ENCODE peak calls at places on chromosomes 6 and 20, in six cellular contexts. T is ovary, Q is fibroblast of lung, W is cardiac muscle cell, K is uterus, J is WERI-Rb-1. O is an unnamed sample.

GRCh38 chr6:149125309-149125708 is 192.2 kb upstream of the TAB2 start:
- DNase-seq in J (no peak), W (no peak), K (no peak), T (no peak), Q (no peak), O (no peak)

GRCh38 chr6:79469381-79470246 is 67.6 kb downstream of the LCA5 start:
- DNase-seq in Q (peak), W (no peak), K (no peak), T (no peak), J (no peak), O (no peak)

GRCh38 chr6:63773200-63773599 is 137.6 kb downstream of the PHF3 start:
- DNase-seq in T (no peak), J (no peak), W (no peak), K (no peak), Q (no peak), O (no peak)

GRCh38 chr6:143575840-143576498 is 64.4 kb upstream of the FUCA2 start:
- DNase-seq in J (no peak), W (no peak), T (no peak), Q (no peak), K (no peak), O (no peak)

GRCh38 chr6:18186033-18186432 is 30.8 kb downstream of the KDM1B start:
- DNase-seq in W (peak), J (no peak), Q (peak), T (no peak), K (no peak), O (no peak)

GRCh38 chr6:123105561-123105960 is 109.5 kb downstream of the CLVS2 start:
- DNase-seq in Q (no peak), T (no peak), K (no peak), W (no peak), J (no peak), O (no peak)

GRCh38 chr6:20227350-20227749 is 15.1 kb upstream of the MBOAT1 start:
- DNase-seq in Q (no peak), W (no peak), K (no peak), T (no peak), J (no peak), O (no peak)

GRCh38 chr6:44373051-44373450 is 14.5 kb upstream of the CDC5L start:
- DNase-seq in Q (no peak), J (no peak), K (no peak), T (no peak), W (no peak), O (no peak)

GRCh38 chr6:146041282-146041681 is 12.4 kb downstream of the GRM1 start:
- DNase-seq in Q (peak), J (peak), W (peak), T (no peak), K (no peak), O (no peak)

GRCh38 chr6:13299403-13299821 is 28.9 kb downstream of the TBC1D7 start:
- DNase-seq in W (no peak), Q (no peak), J (no peak), K (no peak), T (no peak), O (no peak)

GRCh38 chr20:47319517-47320252 is 36.8 kb downstream of the ZMYND8 start:
- DNase-seq in T (peak), W (peak), K (peak), J (no peak), Q (peak), O (no peak)

GRCh38 chr20:20407891-20408805 is 40.2 kb downstream of the INSM1 start:
- DNase-seq in J (peak), T (no peak), Q (peak), W (no peak), K (no peak), O (no peak)

GRCh38 chr6:44956426-44956825 is 371.7 kb upstream of the RUNX2 start:
- DNase-seq in Q (peak), W (no peak), K (no peak), J (no peak), T (no peak), O (no peak)

GRCh38 chr20:19817017-19817416 is 59.0 kb downstream of the RIN2 start:
- DNase-seq in T (no peak), K (no peak), W (no peak), Q (peak), J (no peak), O (no peak)

GRCh38 chr20:58994390-58995159 is 12.5 kb downstream of the CTSZ start:
- DNase-seq in J (no peak), W (no peak), T (no peak), K (no peak), Q (no peak), O (no peak)

GRCh38 chr6:106547961-106548453 is 81.3 kb downstream of the RTN4IP1 start:
- DNase-seq in W (peak), J (peak), K (no peak), Q (peak), T (peak), O (no peak)

GRCh38 chr20:5504061-5504739 is 187.4 kb upstream of the PROKR2 start:
- DNase-seq in T (peak), W (no peak), Q (peak), K (peak), J (no peak), O (no peak)

GRCh38 chr6:145895802-145896201 is 68.4 kb downstream of the SHPRH start:
- DNase-seq in W (no peak), T (no peak), J (no peak), Q (no peak), K (no peak), O (no peak)

GRCh38 chr20:50372770-50373088 is 137.5 kb upstream of the PTPN1 start:
- DNase-seq in Q (no peak), W (no peak), T (no peak), K (no peak), J (no peak), O (no peak)

GRCh38 chr20:54459279-54459678 is 16.1 kb upstream of the DOK5 start:
- DNase-seq in K (no peak), Q (no peak), W (no peak), J (no peak), T (no peak), O (no peak)

GRCh38 chr6:12014027-12014872 is 2.1 kb downstream of the HIVEP1 start:
- DNase-seq in W (no peak), K (no peak), Q (peak), T (no peak), J (no peak), O (no peak)

GRCh38 chr20:31617432-31618104 is 12.5 kb downstream of the ID1 start:
- DNase-seq in W (no peak), T (no peak), J (no peak), K (no peak), Q (no peak), O (no peak)

GRCh38 chr20:1396702-1397101 is 3.8 kb upstream of the FKBP1A start:
- DNase-seq in T (no peak), Q (no peak), W (no peak), J (no peak), K (no peak), O (no peak)

GRCh38 chr20:59055302-59055701 is 12.7 kb upstream of the PRELID3B start:
- DNase-seq in T (no peak), W (no peak), K (no peak), Q (no peak), J (no peak), O (no peak)

GRCh38 chr6:166651408-166651807 is 24.4 kb upstream of the RPS6KA2 start:
- DNase-seq in J (no peak), K (no peak), T (no peak), W (no peak), Q (no peak), O (no peak)

GRCh38 chr6:166647896-166648295 is 20.8 kb upstream of the RPS6KA2 start:
- DNase-seq in T (no peak), W (no peak), J (no peak), Q (no peak), K (no peak), O (no peak)

GRCh38 chr6:166650824-166651223 is 23.8 kb upstream of the RPS6KA2 start:
- DNase-seq in J (no peak), Q (no peak), K (no peak), T (no peak), W (no peak), O (no peak)

GRCh38 chr6:166646716-166647115 is 19.7 kb upstream of the RPS6KA2 start:
- DNase-seq in Q (no peak), T (no peak), J (no peak), W (no peak), K (no peak), O (no peak)

DNA sequence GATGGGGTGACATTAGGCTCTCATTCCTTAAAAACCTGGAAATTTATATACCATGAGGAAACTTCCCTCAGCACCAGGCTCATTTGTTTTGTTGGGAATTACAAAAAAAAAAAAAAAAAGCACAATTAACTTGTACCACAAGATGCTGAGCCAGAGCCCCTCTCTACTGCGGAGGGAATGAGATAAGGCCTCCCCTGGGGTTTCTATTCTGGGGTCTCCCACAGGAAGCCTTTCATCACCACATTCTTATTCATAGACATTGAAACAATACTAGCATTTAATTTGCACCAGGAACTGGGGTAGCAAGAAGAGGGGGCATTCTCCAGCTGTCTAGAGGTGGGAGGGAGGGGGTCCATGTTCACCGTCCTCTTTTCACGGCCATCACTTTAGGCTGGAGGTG is 23.0 kb upstream of the RPS6KA2 start:
- DNase-seq in T (no peak), W (no peak), J (no peak), Q (no peak), K (no peak), O (no peak)
- H3K27ac ChIP-seq in T (no peak), W (no peak), J (no peak), Q (no peak), K (no peak), O (no peak)

GRCh38 chr20:51398083-51398482 is 144.4 kb downstream of the NFATC2 start:
- DNase-seq in J (no peak), W (no peak), T (no peak), K (no peak), Q (no peak), O (no peak)

GRCh38 chr20:51394706-51395105 is 147.8 kb downstream of the NFATC2 start:
- DNase-seq in K (no peak), J (no peak), W (no peak), Q (no peak), T (no peak), O (no peak)

GRCh38 chr20:51393566-51393965 is 149.0 kb downstream of the NFATC2 start:
- DNase-seq in T (no peak), W (peak), Q (no peak), J (no peak), K (no peak), O (no peak)

GRCh38 chr20:51398552-51398951 is 144.0 kb downstream of the NFATC2 start:
- DNase-seq in K (no peak), T (no peak), W (no peak), Q (no peak), J (no peak), O (no peak)

DNA sequence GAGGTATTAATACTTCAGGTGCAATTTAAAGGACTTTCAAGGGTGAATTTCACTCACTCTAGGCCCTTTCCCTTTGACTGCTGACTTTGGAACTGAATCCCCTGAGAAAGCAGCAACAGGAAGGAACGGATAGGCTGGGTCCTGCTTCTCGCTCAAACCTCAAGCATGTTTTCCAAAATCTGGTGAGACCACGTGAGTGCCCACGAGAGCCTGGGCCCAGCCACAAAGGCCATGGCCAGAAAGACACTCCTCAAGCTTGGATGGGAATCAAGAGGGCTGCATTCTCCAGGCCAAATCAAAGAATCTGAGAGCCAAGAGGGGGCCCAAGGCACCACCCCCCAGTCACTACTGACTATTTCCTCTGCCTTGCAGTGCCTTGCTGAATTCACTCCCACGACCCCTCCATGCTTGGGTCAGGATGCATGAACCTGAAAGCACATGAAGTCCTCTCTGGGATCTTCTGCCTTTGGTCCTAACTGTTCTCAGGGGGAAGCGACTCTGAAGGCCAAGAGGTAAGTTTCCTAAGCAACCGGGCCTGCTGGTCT is 146.1 kb downstream of the NFATC2 start:
- DNase-seq in J (no peak), T (no peak), K (no peak), W (no peak), Q (no peak), O (no peak)
- H3K27ac ChIP-seq in J (no peak), T (no peak), K (no peak), W (peak), Q (no peak), O (no peak)

GRCh38 chr20:33259371-33259770 is 23.6 kb downstream of the BPIFA1 start:
- DNase-seq in T (no peak), W (no peak), J (no peak), K (no peak), Q (no peak), O (no peak)

GRCh38 chr20:33262658-33263065 is 20.4 kb upstream of the BPIFB1 start:
- DNase-seq in Q (peak), T (no peak), J (peak), K (no peak), W (peak), O (no peak)

GRCh38 chr20:33267691-33268090 is 15.3 kb upstream of the BPIFB1 start:
- DNase-seq in T (no peak), J (no peak), Q (no peak), K (no peak), W (no peak), O (no peak)

GRCh38 chr20:33261465-33261864 is 21.5 kb upstream of the BPIFB1 start:
- DNase-seq in T (no peak), W (no peak), Q (no peak), K (no peak), J (no peak), O (no peak)

GRCh38 chr20:33263784-33264183 is 19.2 kb upstream of the BPIFB1 start:
- DNase-seq in T (no peak), K (no peak), J (no peak), Q (no peak), W (no peak), O (no peak)
- H3K27ac ChIP-seq in T (no peak), K (no peak), J (no peak), Q (no peak), W (no peak), O (no peak)

DNA sequence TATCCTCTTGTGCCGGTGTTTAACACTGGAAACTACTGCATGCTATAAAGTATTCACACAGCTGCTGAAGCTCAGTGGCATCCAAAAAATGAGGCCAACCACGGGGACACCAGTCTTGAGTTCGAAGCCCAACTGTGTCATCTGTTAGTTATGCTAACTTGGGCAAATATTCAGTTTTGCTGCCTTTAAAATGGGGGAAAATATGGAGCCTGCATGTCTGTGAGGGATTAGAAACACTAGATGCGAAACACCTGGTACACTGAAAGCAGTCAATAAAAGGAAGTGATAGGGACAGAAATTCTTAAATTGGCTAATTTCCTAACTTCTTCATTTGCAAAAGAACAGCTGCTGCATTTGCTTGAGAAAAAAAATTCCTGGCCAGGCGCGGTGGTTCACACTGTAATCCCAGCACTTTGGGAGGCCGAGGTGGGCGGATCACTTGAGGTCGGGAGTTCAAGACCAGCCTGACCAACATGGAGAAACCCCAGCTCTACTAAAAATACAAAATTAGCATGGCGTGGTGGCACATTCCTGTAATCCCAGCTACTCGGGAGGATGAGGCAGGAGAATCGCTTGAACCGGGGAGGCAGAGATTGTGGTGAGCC is 36.5 kb upstream of the MLIP start:
- DNase-seq in T (no peak), W (no peak), J (no peak), Q (peak), K (no peak), O (no peak)
- H3K27ac ChIP-seq in T (no peak), W (no peak), J (no peak), Q (no peak), K (no peak), O (no peak)

GRCh38 chr6:166259296-166259977 is 48.8 kb downstream of the PRR18 start:
- DNase-seq in Q (no peak), W (no peak), J (no peak), T (no peak), K (no peak), O (no peak)

GRCh38 chr6:166262738-166263515 is 45.3 kb downstream of the PRR18 start:
- DNase-seq in W (no peak), K (no peak), J (no peak), Q (no peak), T (no peak), O (no peak)

GRCh38 chr6:166257911-166258318 is 50.3 kb downstream of the PRR18 start:
- DNase-seq in J (no peak), W (no peak), Q (no peak), T (no peak), K (no peak), O (no peak)

GRCh38 chr6:166253277-166254229 is 54.6 kb downstream of the PRR18 start:
- DNase-seq in J (no peak), T (no peak), Q (no peak), K (no peak), W (peak), O (no peak)

DNA sequence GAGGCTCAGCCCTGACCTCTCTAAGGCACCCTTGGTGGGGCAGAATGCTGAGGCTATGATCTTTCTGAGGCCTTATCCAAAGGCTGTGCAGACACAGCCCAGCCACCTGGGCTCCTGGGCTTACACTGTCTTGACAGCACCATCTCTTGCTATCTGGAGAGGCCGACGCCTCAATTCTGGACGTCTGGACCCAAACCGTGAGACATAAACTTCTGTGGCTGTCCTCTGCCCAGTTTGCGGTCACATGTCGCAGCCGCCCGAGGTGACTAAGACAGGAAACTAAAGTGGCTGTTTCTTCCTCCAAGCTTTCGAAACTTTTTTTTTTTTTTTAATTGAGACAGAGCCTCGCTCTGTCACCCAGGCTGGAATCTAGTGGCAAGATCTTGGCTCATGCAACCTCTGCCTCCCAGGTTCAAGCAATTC is 49.3 kb downstream of the PRR18 start:
- DNase-seq in K (no peak), J (no peak), W (no peak), Q (no peak), T (no peak), O (peak)
- H3K27ac ChIP-seq in K (no peak), J (no peak), W (no peak), Q (no peak), T (no peak), O (no peak)

DNA sequence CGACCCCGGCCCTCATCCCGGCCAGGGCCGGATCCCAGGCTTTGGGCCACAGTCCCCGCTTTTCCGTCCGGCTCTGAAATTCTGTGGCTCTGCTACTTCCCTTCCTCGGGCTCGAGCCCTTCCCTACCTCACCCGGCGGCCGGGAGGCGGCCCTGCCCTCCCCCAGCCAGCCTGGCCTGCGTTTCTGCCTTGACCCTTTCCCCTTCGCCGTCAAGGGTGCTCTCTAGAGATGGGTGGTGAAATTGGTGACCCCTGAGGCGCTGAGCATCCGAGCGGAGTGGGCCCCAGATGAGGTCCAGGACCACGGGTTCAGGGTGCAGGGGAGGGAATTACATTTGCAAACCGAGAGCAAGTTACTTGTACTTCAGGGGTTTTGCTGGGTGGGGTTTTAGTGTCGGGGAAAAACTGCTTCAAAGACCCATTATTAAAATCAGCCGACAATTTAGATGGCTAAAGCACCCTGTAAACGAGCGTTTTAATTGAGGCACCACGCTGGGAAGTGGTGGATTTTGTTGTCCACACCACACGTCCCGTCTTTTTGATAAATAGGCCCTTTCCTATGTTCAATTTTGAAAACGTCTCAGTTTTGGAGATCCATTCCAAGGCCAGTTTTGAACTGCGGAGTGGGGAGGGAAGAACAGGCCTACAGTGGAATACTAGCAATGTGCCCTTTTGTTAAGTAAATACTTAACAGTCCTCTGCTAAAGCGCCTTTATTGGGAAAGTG is 9.9 kb downstream of the TFAP2A start:
- DNase-seq in T (no peak), J (no peak), Q (no peak), K (no peak), W (no peak), O (no peak)
- H3K27ac ChIP-seq in T (no peak), J (peak), Q (no peak), K (peak), W (no peak), O (no peak)

GRCh38 chr20:45053441-45054351 is 47.2 kb downstream of the KCNS1 start:
- DNase-seq in Q (no peak), W (no peak), T (no peak), K (no peak), J (no peak), O (no peak)
- H3K27ac ChIP-seq in Q (peak), W (peak), T (no peak), K (no peak), J (no peak), O (peak)

O was measured in CD4-positive, alpha-beta T cell.